ENCODE peak calls at places on chromosomes 1 and 21, in five cellular contexts. V, G, Y, D and J are unnamed samples.

GRCh38 chr1:155277896-155278688 is 829 bp downstream of the HCN3 start:
- DNase-seq in Y (peak), V (peak), G (no peak), D (peak), J (peak)

GRCh38 chr1:203152158-203153034 is 23.2 kb downstream of the MYBPH start:
- DNase-seq in V (no peak), Y (no peak), D (no peak), G (no peak), J (no peak)

GRCh38 chr1:7430646-7431045 is 340.4 kb upstream of the VAMP3 start:
- DNase-seq in Y (no peak), V (no peak), D (no peak), G (no peak), J (no peak)

GRCh38 chr1:228207851-228208821 is at the start of gene OBSCN:
- DNase-seq in G (no peak), V (no peak), D (peak), Y (peak), J (no peak)

GRCh38 chr1:227926896-227927885 is 20.5 kb downstream of the WNT9A start:
- DNase-seq in G (no peak), V (no peak), Y (no peak), D (no peak), J (no peak)

GRCh38 chr1:36149237-36149972 is at the start of gene TRAPPC3:
- DNase-seq in D (peak), Y (peak), G (peak), V (peak), J (peak)

GRCh38 chr1:164637461-164638375 is 78.7 kb downstream of the PBX1 start:
- DNase-seq in V (peak), D (peak), Y (no peak), G (peak), J (peak)

GRCh38 chr1:164754088-164754600 is 195.2 kb downstream of the PBX1 start:
- DNase-seq in D (no peak), V (no peak), G (no peak), Y (no peak), J (peak)

GRCh38 chr1:174352883-174353608 is 94.7 kb upstream of the GPR52 start:
- DNase-seq in G (no peak), D (no peak), V (no peak), Y (no peak), J (no peak)

GRCh38 chr1:5858844-5859407 is 133.3 kb downstream of the NPHP4 start:
- DNase-seq in V (no peak), D (no peak), G (no peak), Y (peak), J (no peak)

GRCh38 chr1:13616234-13616633 is 32.6 kb downstream of the PDPN start:
- DNase-seq in G (no peak), D (no peak), Y (no peak), V (no peak), J (no peak)

GRCh38 chr1:89483757-89484077 is 40.9 kb upstream of the LRRC8B start:
- DNase-seq in Y (no peak), V (no peak), D (no peak), G (no peak), J (no peak)

GRCh38 chr1:10628685-10629084 is 153.9 kb downstream of the PEX14 start:
- DNase-seq in V (peak), G (no peak), D (peak), Y (no peak), J (peak)

GRCh38 chr21:38386967-38387366 is 111.3 kb downstream of the ERG start:
- DNase-seq in D (no peak), G (no peak), Y (no peak), V (no peak), J (no peak)

GRCh38 chr1:211639500-211640361 is 35.7 kb downstream of the NEK2 start:
- DNase-seq in D (no peak), G (no peak), Y (no peak), V (peak), J (peak)

GRCh38 chr1:157411769-157412168 is 140.5 kb downstream of the FCRL5 start:
- DNase-seq in G (no peak), Y (no peak), V (no peak), D (no peak), J (no peak)

GRCh38 chr1:1347663-1348419 is 1.4 kb downstream of the DVL1 start:
- DNase-seq in V (peak), D (no peak), Y (peak), G (peak), J (no peak)

DNA sequence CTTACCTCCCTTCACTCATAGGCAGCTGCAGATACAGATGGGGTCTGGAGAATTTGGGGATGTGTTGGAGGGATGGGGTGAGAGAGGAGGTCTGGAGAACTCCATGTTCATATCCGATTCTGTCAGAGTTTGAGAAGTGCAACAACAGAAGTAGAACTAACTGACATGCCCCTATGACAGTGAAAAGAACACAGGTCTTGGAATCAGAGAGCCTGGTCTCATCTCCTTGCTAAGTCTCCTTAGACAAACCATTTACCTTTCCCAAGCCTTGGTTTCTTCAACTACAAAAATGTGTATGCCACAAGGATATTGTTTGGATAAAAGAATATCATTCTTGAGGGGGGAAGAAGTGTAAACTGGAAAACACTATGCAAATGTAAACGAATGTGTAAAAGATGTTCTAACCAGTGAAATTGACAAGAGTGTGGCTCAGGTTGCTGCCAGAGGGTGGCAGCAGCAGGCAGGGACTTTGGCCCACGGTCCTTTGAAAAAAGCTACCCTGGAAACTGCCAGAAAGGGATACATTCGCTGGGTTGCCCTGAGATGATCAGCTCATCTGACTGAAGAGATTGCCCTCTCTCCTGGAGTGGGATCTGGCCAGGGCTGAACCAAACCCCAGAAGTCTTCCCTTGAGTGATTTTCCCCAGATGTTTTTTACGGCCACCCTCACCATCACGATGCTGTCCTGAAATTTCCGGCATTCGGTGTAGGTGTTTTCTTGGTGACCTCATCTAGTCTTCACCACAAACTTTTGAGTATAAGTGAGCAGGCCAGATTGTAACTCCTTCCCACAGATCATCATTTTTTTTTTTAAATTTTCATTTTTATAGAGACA is 17.0 kb upstream of the CD2 start:
- DNase-seq in V (peak), G (peak), D (peak), Y (no peak), J (no peak)
- TF ChIP-seq POLR2A in V (no peak), G (no peak), D (no peak), Y (no peak), J (no peak)

DNA sequence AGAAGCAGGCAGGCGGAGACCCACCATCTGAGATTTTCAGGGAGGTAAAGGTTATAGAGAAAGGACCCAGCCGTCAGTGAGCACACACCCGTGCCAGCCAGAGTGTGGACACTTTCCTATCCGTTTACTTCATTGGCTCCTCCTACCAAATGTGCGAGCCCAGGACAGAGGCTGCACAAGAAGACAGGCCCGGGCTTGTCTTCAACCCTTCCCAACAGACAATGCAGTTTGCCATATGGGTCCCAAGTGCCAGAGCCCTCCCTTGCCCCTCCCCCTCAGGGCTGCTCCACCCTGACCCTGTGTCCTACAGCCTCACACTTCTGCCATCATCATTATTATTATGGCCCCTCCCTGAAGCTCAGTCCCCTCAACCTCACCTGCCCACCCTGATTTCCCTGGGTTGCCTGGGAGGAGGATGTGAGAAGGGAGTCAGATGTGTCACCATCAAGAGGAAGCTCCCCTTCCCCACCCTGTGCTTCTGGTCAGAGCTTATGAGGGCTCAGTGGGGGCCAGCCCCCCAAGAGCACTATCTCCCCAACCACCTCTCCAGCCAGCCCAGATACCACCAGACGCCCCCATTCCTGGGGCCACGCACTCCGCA is 9.4 kb downstream of the LAPTM5 start:
- DNase-seq in Y (no peak), D (peak), V (no peak), G (no peak), J (no peak)
- H3K4me3 ChIP-seq in Y (no peak), D (no peak), V (peak), G (no peak), J (no peak)

GRCh38 chr1:192086643-192087042 is 71.6 kb upstream of the RGS18 start:
- DNase-seq in D (no peak), V (no peak), G (no peak), Y (no peak), J (no peak)

GRCh38 chr1:192080671-192081070 is 77.6 kb upstream of the RGS18 start:
- DNase-seq in V (no peak), Y (no peak), D (no peak), G (no peak), J (no peak)
- TF ChIP-seq POLR2AphosphoS5 in V (no peak), Y (no peak), D (no peak), G (no peak), J (no peak)

GRCh38 chr1:207031016-207031415 is 1.5 kb downstream of the C1orf116 start:
- DNase-seq in Y (no peak), D (no peak), G (no peak), V (no peak), J (no peak)

GRCh38 chr1:207032528-207033017 is at the start of gene C1orf116:
- DNase-seq in G (peak), Y (no peak), D (peak), V (peak), J (no peak)

GRCh38 chr1:207033302-207033701 is 746 bp upstream of the C1orf116 start:
- DNase-seq in V (no peak), D (no peak), G (no peak), Y (no peak), J (no peak)

GRCh38 chr1:207030522-207031009 is 2.0 kb downstream of the C1orf116 start:
- DNase-seq in G (no peak), D (no peak), Y (no peak), V (no peak), J (no peak)

GRCh38 chr1:207031632-207032258 is 811 bp downstream of the C1orf116 start:
- DNase-seq in V (peak), D (peak), Y (no peak), G (no peak), J (no peak)
- TF ChIP-seq POLR2A in V (no peak), D (no peak), Y (no peak), G (no peak), J (no peak)

DNA sequence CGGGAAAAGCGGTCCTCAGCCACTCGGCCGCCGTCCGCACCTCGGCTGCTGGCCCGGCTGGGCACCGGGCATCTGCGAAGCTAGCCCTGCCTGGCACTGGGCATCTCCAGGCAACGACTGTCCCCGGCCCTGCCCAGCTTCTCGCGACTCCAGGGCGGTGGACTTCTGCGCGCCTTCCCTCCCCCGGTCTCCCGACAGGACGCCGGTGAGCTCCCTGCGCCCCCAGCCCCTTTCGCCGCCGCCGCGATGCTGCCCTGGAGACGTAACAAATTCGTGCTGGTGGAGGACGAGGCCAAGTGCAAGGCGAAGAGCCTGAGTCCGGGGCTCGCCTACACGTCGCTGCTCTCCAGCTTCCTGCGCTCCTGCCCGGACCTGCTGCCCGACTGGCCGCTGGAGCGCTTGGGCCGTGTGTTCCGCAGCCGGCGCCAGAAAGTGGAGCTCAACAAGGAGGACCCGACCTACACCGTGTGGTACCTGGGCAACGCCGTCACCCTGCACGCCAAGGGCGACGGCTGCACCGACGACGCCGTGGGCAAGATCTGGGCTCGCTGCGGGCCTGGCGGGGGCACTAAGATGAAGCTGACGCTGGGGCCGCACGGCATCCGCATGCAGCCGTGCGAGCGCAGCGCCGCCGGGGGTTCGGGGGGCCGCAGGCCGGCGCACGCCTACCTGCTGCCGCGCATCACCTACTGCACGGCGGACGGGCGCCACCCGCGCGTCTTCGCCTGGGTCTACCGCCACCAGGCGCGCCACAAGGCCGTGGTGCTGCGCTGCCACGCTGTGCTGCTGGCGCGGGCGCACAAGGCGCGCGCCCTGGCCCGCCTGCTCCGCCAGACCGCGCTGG is 577 bp downstream of the FAM43B start:
- DNase-seq in G (no peak), D (no peak), V (no peak), Y (peak), J (no peak)
- H3K4me3 ChIP-seq in G (no peak), D (peak), V (peak), Y (no peak), J (peak)

DNA sequence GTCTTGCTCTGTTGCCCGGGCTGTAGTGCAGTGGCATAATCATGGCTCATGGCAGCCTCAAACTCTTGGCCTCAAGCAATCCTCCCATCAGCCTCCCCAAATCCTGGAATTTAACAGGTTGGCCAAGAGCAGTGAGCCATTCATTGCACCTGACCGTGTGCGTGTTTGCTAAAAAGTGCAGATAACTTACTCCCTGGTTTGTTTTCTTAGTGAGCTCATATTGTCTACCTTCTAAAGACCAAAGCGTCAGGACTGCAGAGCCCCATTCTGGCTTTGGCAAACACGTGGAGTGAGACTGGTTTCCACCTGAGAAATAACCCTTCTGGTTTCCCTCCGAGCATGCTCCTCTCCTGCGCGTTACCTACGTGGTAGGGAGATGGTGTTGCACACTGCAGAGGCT is 32.2 kb upstream of the CA6 start:
- DNase-seq in G (no peak), D (no peak), V (peak), Y (no peak), J (no peak)
- TF ChIP-seq POLR2AphosphoS5 in G (no peak), D (no peak), V (no peak), Y (no peak), J (no peak)

DNA sequence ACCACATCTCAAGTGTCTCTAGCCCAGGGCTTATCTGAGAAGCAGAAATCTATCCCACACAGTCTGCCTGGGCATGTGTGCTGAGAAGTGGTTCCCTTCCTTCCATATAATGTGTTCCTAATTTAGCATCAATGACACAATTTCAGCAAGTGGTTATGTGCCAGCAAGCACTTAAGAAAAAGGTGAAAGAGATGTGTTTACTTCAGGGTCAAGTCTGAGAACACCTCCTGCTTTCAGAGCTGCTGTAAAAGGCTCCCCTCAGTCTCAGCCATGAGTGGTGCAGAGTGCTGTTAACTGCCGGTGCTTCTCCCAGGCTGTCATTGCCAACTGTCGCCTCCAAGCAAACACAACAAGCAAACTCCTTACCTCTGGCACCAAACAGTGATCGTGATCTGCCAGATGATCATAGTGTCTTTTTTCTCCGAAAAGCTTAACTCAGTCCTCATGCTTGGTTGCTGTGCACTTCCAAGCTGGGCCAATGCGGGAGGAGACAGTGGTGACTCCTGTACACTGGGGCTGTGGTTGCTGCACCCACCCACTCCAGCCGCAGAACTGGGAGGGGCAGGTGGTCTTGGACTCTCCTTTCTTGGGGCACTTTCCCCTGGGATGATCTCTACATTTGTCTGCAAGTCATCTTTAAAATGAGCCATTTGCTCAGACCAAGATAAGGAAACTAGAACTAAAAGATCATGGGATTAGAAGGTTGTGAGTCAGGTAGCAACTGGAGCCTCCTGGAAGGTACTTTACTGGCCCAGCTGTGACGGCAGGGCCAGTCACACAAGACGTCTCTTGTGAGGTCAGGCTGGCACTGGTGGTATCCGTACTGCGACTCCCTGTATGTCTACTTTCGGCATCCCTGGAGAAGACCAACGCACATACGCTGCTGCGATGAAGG is 32.4 kb downstream of the ATP1A1 start:
- DNase-seq in V (no peak), G (no peak), D (no peak), Y (no peak), J (no peak)
- TF ChIP-seq POLR2A in V (no peak), G (no peak), D (no peak), Y (no peak), J (no peak)